ENCODE peak calls at places on chromosomes 3 and 15, in four cellular contexts. One of them, this sample, is unnamed.

GRCh38 chr15:68623301-68623892 is 44.6 kb downstream of the CORO2B start:
- DNase-seq in H9: no peak
- DNase-seq in upper lobe of right lung: no peak
- DNase-seq in choroid plexus epithelial cell: peak
- DNase-seq in this sample: no peak

GRCh38 chr3:129065727-129066087 is 5.1 kb downstream of the GP9 start:
- DNase-seq in H9: no peak
- DNase-seq in upper lobe of right lung: no peak
- DNase-seq in choroid plexus epithelial cell: no peak
- DNase-seq in this sample: no peak

GRCh38 chr15:62164500-62165028 is 521 bp downstream of the C2CD4B start:
- DNase-seq in H9: peak
- DNase-seq in upper lobe of right lung: peak
- DNase-seq in choroid plexus epithelial cell: no peak
- DNase-seq in this sample: peak

GRCh38 chr3:108527109-108527508 is 16.7 kb upstream of the MYH15 start:
- DNase-seq in H9: no peak
- DNase-seq in upper lobe of right lung: no peak
- DNase-seq in choroid plexus epithelial cell: no peak
- DNase-seq in this sample: no peak

GRCh38 chr3:138686771-138687221 is 78.2 kb downstream of the FAIM start:
- DNase-seq in H9: no peak
- DNase-seq in upper lobe of right lung: no peak
- DNase-seq in choroid plexus epithelial cell: peak
- DNase-seq in this sample: no peak

GRCh38 chr15:74265046-74265639 is 29.0 kb downstream of the CCDC33 start:
- DNase-seq in H9: peak
- DNase-seq in upper lobe of right lung: no peak
- DNase-seq in choroid plexus epithelial cell: peak
- DNase-seq in this sample: peak

GRCh38 chr3:195394700-195395099 is 48.1 kb downstream of the ACAP2 start:
- DNase-seq in H9: no peak
- DNase-seq in upper lobe of right lung: no peak
- DNase-seq in choroid plexus epithelial cell: peak
- DNase-seq in this sample: no peak

GRCh38 chr3:47781326-47781684 is 388 bp downstream of the SMARCC1 start:
- DNase-seq in H9: peak
- DNase-seq in upper lobe of right lung: peak
- DNase-seq in choroid plexus epithelial cell: no peak
- DNase-seq in this sample: peak

GRCh38 chr15:31474059-31474868 is 147.6 kb downstream of the KLF13 start:
- DNase-seq in H9: peak
- DNase-seq in upper lobe of right lung: no peak
- DNase-seq in choroid plexus epithelial cell: no peak
- DNase-seq in this sample: no peak

GRCh38 chr3:13497386-13497785 is 17.3 kb downstream of the HDAC11 start:
- DNase-seq in H9: no peak
- DNase-seq in upper lobe of right lung: no peak
- DNase-seq in choroid plexus epithelial cell: no peak
- DNase-seq in this sample: no peak

DNA sequence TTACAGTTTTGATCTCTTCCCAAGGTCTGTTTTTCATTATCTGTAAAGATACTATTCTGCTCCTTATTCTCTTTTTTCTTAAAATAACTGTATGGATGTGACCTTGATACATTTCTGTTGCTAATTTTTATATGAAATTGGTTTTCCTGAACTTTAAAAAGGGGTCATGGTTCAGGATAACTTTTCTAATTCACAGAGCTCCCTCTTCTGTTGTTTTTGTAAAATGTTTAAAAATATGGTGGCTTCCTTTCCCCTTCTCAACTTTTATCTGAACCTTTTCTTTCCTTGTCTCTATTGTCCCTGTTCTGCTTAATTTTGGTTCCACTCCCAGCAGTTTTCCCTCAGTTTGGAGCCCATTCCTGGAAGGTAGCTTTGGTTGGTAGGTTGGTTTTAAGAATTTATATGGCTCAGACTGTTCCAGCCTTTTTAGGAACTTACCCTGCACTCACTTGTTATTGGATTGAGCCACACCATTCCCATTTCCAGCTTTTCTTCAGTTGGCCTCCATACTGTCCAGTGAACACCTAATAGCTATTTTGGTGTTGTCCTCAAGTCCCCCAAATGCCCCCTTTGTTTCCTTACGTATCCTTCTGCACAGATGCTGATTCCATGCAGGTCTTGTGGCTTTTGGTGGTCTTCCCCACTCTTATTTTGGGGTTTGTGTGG is 70.3 kb downstream of the SLMAP start:
- DNase-seq in H9: no peak
- DNase-seq in upper lobe of right lung: no peak
- DNase-seq in choroid plexus epithelial cell: peak
- DNase-seq in this sample: no peak
- TF ChIP-seq CTCF in H9: no peak
- TF ChIP-seq CTCF in upper lobe of right lung: peak
- TF ChIP-seq CTCF in choroid plexus epithelial cell: peak
- TF ChIP-seq CTCF in this sample: no peak

GRCh38 chr3:157405457-157405856 is 31.2 kb upstream of the PTX3 start:
- DNase-seq in H9: no peak
- DNase-seq in upper lobe of right lung: no peak
- DNase-seq in choroid plexus epithelial cell: peak
- DNase-seq in this sample: no peak
- TF ChIP-seq CTCF in H9: no peak
- TF ChIP-seq CTCF in upper lobe of right lung: no peak
- TF ChIP-seq CTCF in choroid plexus epithelial cell: no peak
- TF ChIP-seq CTCF in this sample: no peak

GRCh38 chr15:69723404-69724097 is 270.9 kb downstream of the RPLP1 start:
- DNase-seq in H9: no peak
- DNase-seq in upper lobe of right lung: no peak
- DNase-seq in choroid plexus epithelial cell: no peak
- DNase-seq in this sample: no peak
- TF ChIP-seq CTCF in H9: peak
- TF ChIP-seq CTCF in upper lobe of right lung: no peak
- TF ChIP-seq CTCF in choroid plexus epithelial cell: peak
- TF ChIP-seq CTCF in this sample: peak

DNA sequence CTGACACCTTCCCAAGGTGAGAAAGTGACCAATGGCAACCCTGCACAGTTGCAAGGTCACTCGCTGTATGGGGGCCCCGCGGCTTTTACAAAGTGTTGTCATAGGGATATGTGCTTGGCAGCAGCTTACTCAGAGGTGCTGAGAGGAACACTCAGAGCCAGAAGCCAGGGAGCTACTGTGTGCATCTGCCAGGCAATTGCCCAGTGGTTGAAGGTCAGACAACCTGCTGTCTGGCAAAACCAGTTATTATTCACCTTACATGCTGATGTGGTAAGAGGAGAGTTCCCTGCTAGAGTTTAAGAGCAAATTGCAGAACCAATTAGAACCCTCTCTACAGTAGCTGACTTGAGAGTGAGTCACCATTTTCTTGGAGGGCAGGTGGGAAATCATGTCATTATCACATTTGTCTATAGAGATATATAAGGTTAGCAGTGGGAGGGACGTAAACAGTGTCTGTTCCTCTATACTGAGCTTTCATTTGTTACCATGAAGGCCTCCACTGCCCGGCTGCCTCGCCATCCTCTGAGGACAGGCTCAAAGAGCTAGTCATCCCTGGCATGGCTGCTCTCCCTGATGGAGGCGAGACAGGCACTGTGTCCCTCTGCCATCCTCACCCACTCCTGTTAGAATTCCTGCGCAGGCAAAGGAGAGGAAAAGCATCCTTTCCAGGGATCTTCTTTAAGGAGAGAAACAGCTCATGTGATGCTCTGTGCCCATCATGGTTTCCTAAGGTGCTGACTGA is 274.4 kb downstream of the PLCL2 start:
- DNase-seq in H9: no peak
- DNase-seq in upper lobe of right lung: no peak
- DNase-seq in choroid plexus epithelial cell: peak
- DNase-seq in this sample: no peak
- TF ChIP-seq CTCF in H9: no peak
- TF ChIP-seq CTCF in upper lobe of right lung: no peak
- TF ChIP-seq CTCF in choroid plexus epithelial cell: no peak
- TF ChIP-seq CTCF in this sample: no peak

GRCh38 chr15:92941668-92942067 is 41.5 kb downstream of the CHD2 start:
- DNase-seq in H9: no peak
- DNase-seq in upper lobe of right lung: no peak
- DNase-seq in choroid plexus epithelial cell: no peak
- DNase-seq in this sample: no peak

GRCh38 chr15:92936138-92936537 is 36.0 kb downstream of the CHD2 start:
- DNase-seq in H9: no peak
- DNase-seq in upper lobe of right lung: no peak
- DNase-seq in choroid plexus epithelial cell: no peak
- DNase-seq in this sample: no peak

GRCh38 chr15:92937880-92938279 is 37.8 kb downstream of the CHD2 start:
- DNase-seq in H9: no peak
- DNase-seq in upper lobe of right lung: no peak
- DNase-seq in choroid plexus epithelial cell: no peak
- DNase-seq in this sample: no peak

GRCh38 chr15:92936693-92937092 is 36.6 kb downstream of the CHD2 start:
- DNase-seq in H9: no peak
- DNase-seq in upper lobe of right lung: no peak
- DNase-seq in choroid plexus epithelial cell: no peak
- DNase-seq in this sample: no peak

GRCh38 chr15:92938387-92938786 is 38.3 kb downstream of the CHD2 start:
- DNase-seq in H9: no peak
- DNase-seq in upper lobe of right lung: no peak
- DNase-seq in choroid plexus epithelial cell: no peak
- DNase-seq in this sample: no peak
- TF ChIP-seq CTCF in H9: peak
- TF ChIP-seq CTCF in upper lobe of right lung: no peak
- TF ChIP-seq CTCF in choroid plexus epithelial cell: peak
- TF ChIP-seq CTCF in this sample: peak

GRCh38 chr15:94416829-94417228 is 185.5 kb downstream of the MCTP2 start:
- DNase-seq in H9: no peak
- DNase-seq in upper lobe of right lung: no peak
- DNase-seq in choroid plexus epithelial cell: no peak
- DNase-seq in this sample: no peak

GRCh38 chr15:94411279-94411678 is 179.9 kb downstream of the MCTP2 start:
- DNase-seq in H9: no peak
- DNase-seq in upper lobe of right lung: no peak
- DNase-seq in choroid plexus epithelial cell: no peak
- DNase-seq in this sample: no peak

GRCh38 chr15:94414921-94415320 is 183.6 kb downstream of the MCTP2 start:
- DNase-seq in H9: no peak
- DNase-seq in upper lobe of right lung: no peak
- DNase-seq in choroid plexus epithelial cell: no peak
- DNase-seq in this sample: no peak

GRCh38 chr15:94417464-94418293 is 186.3 kb downstream of the MCTP2 start:
- DNase-seq in H9: no peak
- DNase-seq in upper lobe of right lung: no peak
- DNase-seq in choroid plexus epithelial cell: no peak
- DNase-seq in this sample: no peak

GRCh38 chr15:94412979-94413741 is 181.8 kb downstream of the MCTP2 start:
- DNase-seq in H9: no peak
- DNase-seq in upper lobe of right lung: no peak
- DNase-seq in choroid plexus epithelial cell: peak
- DNase-seq in this sample: no peak
- TF ChIP-seq CTCF in H9: peak
- TF ChIP-seq CTCF in upper lobe of right lung: peak
- TF ChIP-seq CTCF in choroid plexus epithelial cell: peak
- TF ChIP-seq CTCF in this sample: peak

GRCh38 chr15:84714372-84714771 is 1.6 kb downstream of the SEC11A start:
- DNase-seq in H9: no peak
- DNase-seq in upper lobe of right lung: no peak
- DNase-seq in choroid plexus epithelial cell: no peak
- DNase-seq in this sample: no peak

GRCh38 chr15:84715442-84716035 is 400 bp downstream of the SEC11A start:
- DNase-seq in H9: no peak
- DNase-seq in upper lobe of right lung: no peak
- DNase-seq in choroid plexus epithelial cell: peak
- DNase-seq in this sample: no peak

GRCh38 chr15:84714816-84715215 is 1.1 kb downstream of the SEC11A start:
- DNase-seq in H9: no peak
- DNase-seq in upper lobe of right lung: no peak
- DNase-seq in choroid plexus epithelial cell: no peak
- DNase-seq in this sample: no peak

GRCh38 chr15:84721381-84721780 is 5.4 kb upstream of the SEC11A start:
- DNase-seq in H9: no peak
- DNase-seq in upper lobe of right lung: no peak
- DNase-seq in choroid plexus epithelial cell: no peak
- DNase-seq in this sample: no peak

DNA sequence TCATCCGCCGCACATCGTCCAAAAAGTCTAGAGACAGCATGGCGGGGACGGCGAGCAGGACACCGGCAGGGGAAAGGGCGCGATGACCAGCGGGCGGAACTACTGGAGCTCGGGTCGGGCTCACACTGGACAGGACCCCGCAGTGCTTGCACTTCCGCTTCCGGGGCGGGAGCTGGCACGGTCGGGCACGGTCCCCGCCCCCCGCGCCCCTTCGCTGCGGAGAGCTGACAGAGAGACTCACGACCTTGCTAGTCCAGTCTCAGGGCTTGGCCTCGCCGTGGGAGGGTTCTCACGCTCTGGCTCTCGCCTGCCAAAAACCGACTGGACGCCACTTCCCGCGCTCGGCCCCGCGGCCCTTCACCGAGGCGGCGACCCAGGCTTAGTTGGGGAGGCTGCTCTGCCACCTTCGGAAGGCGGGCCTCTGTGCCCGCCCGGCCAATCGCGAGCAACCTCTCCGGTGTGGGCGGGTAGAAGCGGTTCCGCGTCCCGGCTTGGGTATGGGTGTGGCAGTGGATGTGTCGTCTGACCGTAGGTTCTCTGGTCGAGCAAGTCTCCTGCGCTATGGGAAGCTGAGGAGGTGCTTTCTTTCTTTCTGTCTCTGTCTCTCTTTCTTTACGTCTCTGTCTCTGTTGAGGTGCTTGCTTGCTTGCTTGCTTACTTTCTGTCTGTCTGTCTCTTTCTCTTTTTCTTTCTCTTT is at the start of gene SEC11A:
- DNase-seq in H9: peak
- DNase-seq in upper lobe of right lung: peak
- DNase-seq in choroid plexus epithelial cell: peak
- DNase-seq in this sample: peak
- TF ChIP-seq CTCF in H9: no peak
- TF ChIP-seq CTCF in upper lobe of right lung: no peak
- TF ChIP-seq CTCF in choroid plexus epithelial cell: no peak
- TF ChIP-seq CTCF in this sample: no peak

GRCh38 chr3:142152349-142152748 is 3.0 kb upstream of the TFDP2 start:
- DNase-seq in H9: peak
- DNase-seq in upper lobe of right lung: no peak
- DNase-seq in choroid plexus epithelial cell: no peak
- DNase-seq in this sample: no peak
- TF ChIP-seq CTCF in H9: peak
- TF ChIP-seq CTCF in upper lobe of right lung: no peak
- TF ChIP-seq CTCF in choroid plexus epithelial cell: peak
- TF ChIP-seq CTCF in this sample: peak